ENCODE peak calls at places on chromosomes 7 and 10, in six cellular contexts. One of them, this sample, is unnamed.

GRCh38 chr10:78634389-78634815 is 434.4 kb upstream of the ZMIZ1 start:
- DNase-seq in astrocyte of the spinal cord: peak
- DNase-seq in DND-41: no peak
- DNase-seq in heart right ventricle: no peak
- DNase-seq in PC-9: peak
- DNase-seq in endodermal cell: peak
- DNase-seq in this sample: peak

GRCh38 chr10:124535731-124536495 is 74.3 kb downstream of the LHPP start:
- DNase-seq in astrocyte of the spinal cord: no peak
- DNase-seq in DND-41: no peak
- DNase-seq in heart right ventricle: no peak
- DNase-seq in PC-9: no peak
- DNase-seq in endodermal cell: peak
- DNase-seq in this sample: no peak

GRCh38 chr10:120794390-120794789 is 56.8 kb upstream of the WDR11 start:
- DNase-seq in astrocyte of the spinal cord: no peak
- DNase-seq in DND-41: no peak
- DNase-seq in heart right ventricle: no peak
- DNase-seq in PC-9: no peak
- DNase-seq in endodermal cell: no peak
- DNase-seq in this sample: no peak

GRCh38 chr7:129774871-129775694 is 163.6 kb downstream of the NRF1 start:
- DNase-seq in astrocyte of the spinal cord: no peak
- DNase-seq in DND-41: no peak
- DNase-seq in heart right ventricle: no peak
- DNase-seq in PC-9: no peak
- DNase-seq in endodermal cell: peak
- DNase-seq in this sample: no peak

GRCh38 chr7:22576941-22577927 is 77.2 kb upstream of the STEAP1B start:
- DNase-seq in astrocyte of the spinal cord: peak
- DNase-seq in DND-41: no peak
- DNase-seq in heart right ventricle: peak
- DNase-seq in PC-9: peak
- DNase-seq in endodermal cell: no peak
- DNase-seq in this sample: peak

GRCh38 chr7:105016083-105017075 is 2.4 kb downstream of the KMT2E start:
- DNase-seq in astrocyte of the spinal cord: peak
- DNase-seq in DND-41: no peak
- DNase-seq in heart right ventricle: no peak
- DNase-seq in PC-9: no peak
- DNase-seq in endodermal cell: no peak
- DNase-seq in this sample: peak

GRCh38 chr7:93414574-93414973 is 159.9 kb downstream of the CALCR start:
- DNase-seq in astrocyte of the spinal cord: no peak
- DNase-seq in DND-41: no peak
- DNase-seq in heart right ventricle: no peak
- DNase-seq in PC-9: no peak
- DNase-seq in endodermal cell: no peak
- DNase-seq in this sample: no peak

GRCh38 chr7:98748090-98748489 is 121.7 kb downstream of the TMEM130 start:
- DNase-seq in astrocyte of the spinal cord: no peak
- DNase-seq in DND-41: no peak
- DNase-seq in heart right ventricle: no peak
- DNase-seq in PC-9: no peak
- DNase-seq in endodermal cell: no peak
- DNase-seq in this sample: no peak

GRCh38 chr10:4894335-4894734 is 68.3 kb downstream of the AKR1E2 start:
- DNase-seq in astrocyte of the spinal cord: no peak
- DNase-seq in DND-41: no peak
- DNase-seq in heart right ventricle: no peak
- DNase-seq in PC-9: no peak
- DNase-seq in endodermal cell: no peak
- DNase-seq in this sample: no peak

GRCh38 chr10:107425844-107426553 is 261.5 kb upstream of the SORCS1 start:
- DNase-seq in astrocyte of the spinal cord: no peak
- DNase-seq in DND-41: no peak
- DNase-seq in heart right ventricle: no peak
- DNase-seq in PC-9: no peak
- DNase-seq in endodermal cell: no peak
- DNase-seq in this sample: no peak

GRCh38 chr10:44471410-44471809 is 86.5 kb upstream of the CXCL12 start:
- DNase-seq in astrocyte of the spinal cord: no peak
- DNase-seq in DND-41: no peak
- DNase-seq in heart right ventricle: no peak
- DNase-seq in PC-9: no peak
- DNase-seq in endodermal cell: no peak
- DNase-seq in this sample: no peak

GRCh38 chr10:35416628-35417625 is 80.6 kb downstream of the CCNY start:
- DNase-seq in astrocyte of the spinal cord: no peak
- DNase-seq in DND-41: peak
- DNase-seq in heart right ventricle: no peak
- DNase-seq in PC-9: no peak
- DNase-seq in endodermal cell: no peak
- DNase-seq in this sample: no peak

DNA sequence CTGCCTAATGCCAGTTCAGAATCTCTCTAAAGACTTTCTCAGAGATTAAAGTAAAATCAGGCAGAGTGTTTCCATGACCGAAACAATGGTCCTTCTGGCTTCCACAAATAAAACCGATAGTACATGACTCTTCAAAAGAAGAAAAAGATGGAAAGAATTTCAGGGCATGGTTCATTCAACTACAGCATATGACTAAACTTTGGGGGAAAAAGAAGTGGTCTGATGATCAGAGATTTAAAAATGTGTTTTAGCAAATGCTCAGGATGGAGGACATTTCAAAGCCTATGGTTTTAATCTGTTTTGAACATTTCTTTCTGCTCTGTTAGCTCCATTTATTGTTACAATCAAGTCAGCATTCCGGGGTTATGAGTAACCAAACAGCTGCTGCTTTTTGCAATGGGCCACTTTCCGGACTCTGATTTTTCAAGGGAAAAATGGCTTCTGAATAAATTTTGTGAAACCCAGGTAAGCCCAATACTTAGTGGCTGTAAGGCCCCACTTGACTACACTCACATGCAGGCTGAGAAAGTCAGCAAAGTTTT is 142.4 kb downstream of the CUBN start:
- DNase-seq in astrocyte of the spinal cord: peak
- DNase-seq in DND-41: no peak
- DNase-seq in heart right ventricle: no peak
- DNase-seq in PC-9: no peak
- DNase-seq in endodermal cell: peak
- DNase-seq in this sample: peak
- H3K4me3 ChIP-seq in astrocyte of the spinal cord: no peak
- H3K4me3 ChIP-seq in DND-41: no peak
- H3K4me3 ChIP-seq in heart right ventricle: no peak
- H3K4me3 ChIP-seq in PC-9: no peak
- H3K4me3 ChIP-seq in endodermal cell: no peak
- H3K4me3 ChIP-seq in this sample: no peak

DNA sequence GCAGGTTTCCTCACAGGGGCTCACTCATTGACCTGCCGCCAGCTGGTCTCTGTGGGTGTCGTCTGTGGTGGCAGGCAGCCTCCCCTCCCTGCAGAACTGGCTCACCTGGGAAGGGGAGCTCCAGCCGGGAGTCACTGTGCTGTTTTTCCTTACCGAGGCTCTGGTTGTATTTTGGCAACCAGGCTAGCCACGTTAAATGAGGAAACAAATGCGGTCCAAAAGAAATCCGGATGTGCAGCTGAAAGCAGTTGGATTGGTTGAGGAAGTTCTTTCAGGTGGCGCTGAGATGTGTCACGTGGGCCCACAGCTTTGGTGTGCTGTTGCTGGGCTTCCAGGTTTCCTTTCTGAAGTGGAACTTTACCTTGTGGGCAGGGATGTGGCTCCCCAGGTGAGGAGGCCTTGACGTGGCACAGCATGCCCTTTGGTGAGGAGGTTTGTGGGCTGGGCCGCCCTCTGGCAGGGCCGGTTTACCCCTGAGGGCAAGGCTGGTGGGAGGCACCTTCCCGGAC is 14.2 kb downstream of the MTURN start:
- DNase-seq in astrocyte of the spinal cord: no peak
- DNase-seq in DND-41: no peak
- DNase-seq in heart right ventricle: no peak
- DNase-seq in PC-9: peak
- DNase-seq in endodermal cell: no peak
- DNase-seq in this sample: no peak
- TF ChIP-seq CTCF in astrocyte of the spinal cord: no peak
- TF ChIP-seq CTCF in DND-41: no peak
- TF ChIP-seq CTCF in heart right ventricle: no peak
- TF ChIP-seq CTCF in PC-9: no peak
- TF ChIP-seq CTCF in endodermal cell: no peak
- TF ChIP-seq CTCF in this sample: no peak

DNA sequence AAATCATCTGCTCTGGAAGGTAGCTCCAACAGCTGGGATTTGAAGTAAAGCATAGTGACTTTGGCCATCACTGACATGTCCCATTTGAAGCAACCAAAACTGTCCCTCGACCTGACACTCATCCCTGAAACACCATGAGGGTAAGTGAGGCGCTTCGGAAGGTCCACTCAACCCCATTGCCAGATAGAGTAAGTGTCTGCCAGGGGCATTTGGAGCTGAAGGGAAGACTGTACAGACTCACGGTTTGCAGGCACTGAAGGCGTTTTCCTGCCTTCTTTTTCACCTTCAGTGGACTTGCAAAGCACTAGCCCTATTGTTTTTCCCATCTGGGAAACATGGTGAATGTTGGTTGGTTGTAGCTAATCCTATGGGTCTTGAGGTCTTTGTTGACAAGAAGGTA is 57.6 kb downstream of the IKZF1 start:
- DNase-seq in astrocyte of the spinal cord: no peak
- DNase-seq in DND-41: no peak
- DNase-seq in heart right ventricle: no peak
- DNase-seq in PC-9: no peak
- DNase-seq in endodermal cell: no peak
- DNase-seq in this sample: no peak
- H3K4me3 ChIP-seq in astrocyte of the spinal cord: no peak
- H3K4me3 ChIP-seq in DND-41: no peak
- H3K4me3 ChIP-seq in heart right ventricle: no peak
- H3K4me3 ChIP-seq in PC-9: no peak
- H3K4me3 ChIP-seq in endodermal cell: no peak
- H3K4me3 ChIP-seq in this sample: no peak

GRCh38 chr7:3922175-3922635 is 621.2 kb downstream of the SDK1 start:
- DNase-seq in astrocyte of the spinal cord: peak
- DNase-seq in DND-41: no peak
- DNase-seq in heart right ventricle: peak
- DNase-seq in PC-9: peak
- DNase-seq in endodermal cell: peak
- DNase-seq in this sample: peak
- TF ChIP-seq CTCF in astrocyte of the spinal cord: peak
- TF ChIP-seq CTCF in DND-41: peak
- TF ChIP-seq CTCF in heart right ventricle: no peak
- TF ChIP-seq CTCF in PC-9: peak
- TF ChIP-seq CTCF in endodermal cell: peak
- TF ChIP-seq CTCF in this sample: peak

DNA sequence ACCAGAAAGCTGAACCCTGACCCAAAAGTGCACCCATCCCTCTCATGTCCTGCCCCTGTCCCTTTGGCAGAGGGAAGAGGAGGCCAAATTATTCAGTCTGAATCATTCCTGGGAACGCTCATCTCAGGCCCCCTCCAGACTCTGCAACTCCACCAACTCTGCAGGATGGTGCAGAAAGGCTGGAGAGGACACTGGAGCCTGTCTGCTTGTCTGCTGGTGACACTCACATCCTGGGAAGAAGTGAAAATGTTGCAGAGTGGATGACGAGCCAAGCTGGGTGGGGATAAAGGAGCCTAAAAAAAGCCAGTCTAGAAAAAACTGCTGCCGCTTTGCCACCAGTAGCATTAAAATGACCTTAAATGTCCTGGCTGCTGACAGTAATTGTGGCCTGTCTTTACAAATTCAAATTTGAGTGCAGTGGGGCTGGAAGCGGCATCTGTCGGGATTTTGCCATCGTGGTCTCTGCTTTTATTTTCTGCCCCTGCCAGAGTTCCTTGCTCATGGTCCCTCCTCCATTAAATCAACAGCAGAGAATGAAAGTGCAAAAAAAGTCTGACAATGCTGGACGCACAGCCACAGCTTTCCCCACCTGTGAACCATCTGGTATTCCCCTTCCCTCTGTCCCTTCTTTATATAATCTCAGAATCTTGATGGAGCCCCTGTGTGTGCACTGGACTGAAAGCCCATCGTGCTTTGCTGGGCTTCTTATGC is 63.9 kb downstream of the STK17A start:
- DNase-seq in astrocyte of the spinal cord: peak
- DNase-seq in DND-41: no peak
- DNase-seq in heart right ventricle: no peak
- DNase-seq in PC-9: no peak
- DNase-seq in endodermal cell: no peak
- DNase-seq in this sample: peak
- H3K4me3 ChIP-seq in astrocyte of the spinal cord: no peak
- H3K4me3 ChIP-seq in DND-41: no peak
- H3K4me3 ChIP-seq in heart right ventricle: no peak
- H3K4me3 ChIP-seq in PC-9: peak
- H3K4me3 ChIP-seq in endodermal cell: no peak
- H3K4me3 ChIP-seq in this sample: no peak

GRCh38 chr7:91869661-91870060 is 10.8 kb downstream of the MTERF1 start:
- DNase-seq in astrocyte of the spinal cord: no peak
- DNase-seq in DND-41: no peak
- DNase-seq in heart right ventricle: no peak
- DNase-seq in PC-9: no peak
- DNase-seq in endodermal cell: no peak
- DNase-seq in this sample: peak
- TF ChIP-seq CTCF in astrocyte of the spinal cord: no peak
- TF ChIP-seq CTCF in DND-41: no peak
- TF ChIP-seq CTCF in heart right ventricle: no peak
- TF ChIP-seq CTCF in PC-9: no peak
- TF ChIP-seq CTCF in endodermal cell: peak
- TF ChIP-seq CTCF in this sample: no peak

GRCh38 chr10:43322769-43323168 is 48.7 kb upstream of the FXYD4 start:
- DNase-seq in astrocyte of the spinal cord: peak
- DNase-seq in DND-41: no peak
- DNase-seq in heart right ventricle: peak
- DNase-seq in PC-9: peak
- DNase-seq in endodermal cell: peak
- DNase-seq in this sample: peak
- H3K4me3 ChIP-seq in astrocyte of the spinal cord: peak
- H3K4me3 ChIP-seq in DND-41: no peak
- H3K4me3 ChIP-seq in heart right ventricle: peak
- H3K4me3 ChIP-seq in PC-9: no peak
- H3K4me3 ChIP-seq in endodermal cell: peak
- H3K4me3 ChIP-seq in this sample: peak

DNA sequence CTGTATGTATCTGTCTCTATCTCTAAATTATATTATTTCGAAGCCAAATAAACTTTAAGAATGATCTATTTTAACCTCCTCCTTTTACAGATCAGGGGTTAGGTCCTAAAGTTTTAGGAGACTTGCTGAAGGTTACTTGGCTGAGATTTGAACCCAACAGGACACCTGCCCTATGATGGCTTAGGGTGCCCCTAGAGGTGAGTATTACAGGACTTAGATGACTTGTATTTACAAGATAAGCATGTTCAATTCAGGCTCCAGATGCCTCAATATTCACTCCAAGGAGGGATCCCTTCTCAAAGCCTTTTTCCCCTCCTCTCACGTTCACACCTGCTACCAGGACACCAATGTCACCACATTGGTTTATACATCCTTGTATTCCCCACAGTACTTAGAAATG is 872.4 kb upstream of the AUTS2 start:
- DNase-seq in astrocyte of the spinal cord: no peak
- DNase-seq in DND-41: no peak
- DNase-seq in heart right ventricle: no peak
- DNase-seq in PC-9: no peak
- DNase-seq in endodermal cell: no peak
- DNase-seq in this sample: no peak
- TF ChIP-seq CTCF in astrocyte of the spinal cord: no peak
- TF ChIP-seq CTCF in DND-41: no peak
- TF ChIP-seq CTCF in heart right ventricle: no peak
- TF ChIP-seq CTCF in PC-9: no peak
- TF ChIP-seq CTCF in endodermal cell: peak
- TF ChIP-seq CTCF in this sample: no peak